ENCODE peak calls at places on chromosomes 11 and 22, in nine cellular contexts. N is activated CD4-positive, alpha-beta T cell treated with anti-CD3 and anti-CD28 coated beads for 24 hours; T is AG20443; P is sigmoid colon; H is cortex of kidney; E is activated T-cell treated with anti-CD3 and anti-CD28 coated beads for 1 hour; S is C1 segment of cervical spinal cord; F is stimulated activated effector memory CD8-positive, alpha-beta T cell treated with anti-CD3 and anti-CD28 coated beads, Interleukin-12 subunit alpha, Interleukin-12 subunit beta, amount 100 ng/mL, for 72 hours; R is cardiac muscle cell. U is an unnamed sample.

GRCh38 chr11:27233654-27234042 is 129.4 kb downstream of the CCDC34 start:
- DNase-seq in N (no peak), T (peak; percentile 28), P (no peak), H (no peak), E (no peak), S (no peak), F (no peak), R (no peak), U (no peak)

GRCh38 chr22:19766506-19767426 is 6.2 kb downstream of the TBX1 start:
- DNase-seq in N (peak; percentile 33), T (peak; percentile 46), P (no peak), H (no peak), E (peak; percentile 19), S (no peak), F (peak; percentile 74), R (peak; percentile 22), U (peak; percentile 62)

GRCh38 chr11:79007811-79008294 is 433.0 kb downstream of the TENM4 start:
- DNase-seq in N (no peak), T (no peak), P (no peak), H (no peak), E (no peak), S (no peak), F (no peak), R (no peak), U (peak; percentile 48)

GRCh38 chr11:60018058-60018457 is 1.1 kb downstream of the OOSP4B start:
- DNase-seq in N (no peak), T (no peak), P (no peak), H (no peak), E (no peak), S (no peak), F (no peak), R (no peak), U (no peak)

GRCh38 chr11:63762662-63763505 is 5.7 kb downstream of the ZFTA start:
- DNase-seq in N (no peak), T (no peak), P (peak; percentile 85), H (no peak), E (no peak), S (peak; percentile 19), F (no peak), R (peak; percentile 71), U (no peak)

GRCh38 chr11:16986434-16987204 is 27.6 kb downstream of the PLEKHA7 start:
- DNase-seq in N (peak; percentile 31), T (no peak), P (no peak), H (no peak), E (peak; percentile 1), S (no peak), F (peak; percentile 59), R (peak; percentile 48), U (no peak)

GRCh38 chr11:86818466-86819282 is 18.3 kb downstream of the PRSS23 start:
- DNase-seq in N (no peak), T (peak; percentile 67), P (no peak), H (no peak), E (no peak), S (peak; percentile 6), F (no peak), R (peak; percentile 85), U (no peak)

GRCh38 chr11:27912916-27913315 is 195.0 kb downstream of the KIF18A start:
- DNase-seq in N (no peak), T (no peak), P (no peak), H (no peak), E (no peak), S (no peak), F (no peak), R (peak; percentile 12), U (no peak)

GRCh38 chr11:117535201-117535869 is 207.7 kb downstream of the CEP164 start:
- DNase-seq in N (no peak), T (no peak), P (peak; percentile 78), H (no peak), E (no peak), S (peak; percentile 86), F (no peak), R (no peak), U (peak; percentile 64)

GRCh38 chr11:126764221-126764620 is 236.3 kb downstream of the KIRREL3 start:
- DNase-seq in N (no peak), T (peak; percentile 18), P (no peak), H (no peak), E (no peak), S (no peak), F (no peak), R (no peak), U (no peak)

GRCh38 chr11:61362542-61362875 is 335 bp downstream of the TMEM138 start:
- DNase-seq in N (no peak), T (peak; percentile 64), P (no peak), H (no peak), E (peak; percentile 15), S (no peak), F (no peak), R (peak; percentile 67), U (no peak)

GRCh38 chr11:14969922-14970323 is 2.2 kb downstream of the CALCA start:
- DNase-seq in N (peak; percentile 69), T (no peak), P (no peak), H (no peak), E (peak; percentile 13), S (no peak), F (peak; percentile 85), R (peak; percentile 33), U (no peak)

GRCh38 chr22:40178417-40179409 is 988 bp downstream of the TNRC6B start:
- DNase-seq in N (peak; percentile 21), T (no peak), P (no peak), H (no peak), E (peak; percentile 35), S (peak; percentile 17), F (peak; percentile 64), R (peak; percentile 59), U (no peak)

GRCh38 chr11:97964332-97965004 is 1056.3 kb upstream of the CNTN5 start:
- DNase-seq in N (no peak), T (no peak), P (no peak), H (no peak), E (no peak), S (no peak), F (no peak), R (no peak), U (no peak)

GRCh38 chr11:26599421-26599820 is 27.4 kb upstream of the MUC15 start:
- DNase-seq in N (no peak), T (peak; percentile 57), P (no peak), H (no peak), E (no peak), S (no peak), F (no peak), R (peak; percentile 49), U (no peak)

GRCh38 chr22:21832291-21833290 is 34.9 kb downstream of the MAPK1 start:
- DNase-seq in N (no peak), T (peak; percentile 48), P (no peak), H (no peak), E (no peak), S (no peak), F (no peak), R (peak; percentile 24), U (no peak)

GRCh38 chr22:30005213-30005857 is 74.9 kb upstream of the HORMAD2 start:
- DNase-seq in N (peak; percentile 54), T (peak; percentile 78), P (peak; percentile 81), H (no peak), E (peak; percentile 44), S (peak; percentile 28), F (peak; percentile 80), R (peak; percentile 80), U (peak; percentile 83)

GRCh38 chr11:62593434-62594044 is 2.2 kb upstream of the TUT1 start:
- DNase-seq in N (peak; percentile 65), T (peak; percentile 69), P (peak; percentile 90), H (no peak), E (peak; percentile 70), S (peak; percentile 34), F (peak; percentile 86), R (peak; percentile 86), U (peak; percentile 89)

GRCh38 chr11:29538339-29539036 is 478.3 kb downstream of the KCNA4 start:
- DNase-seq in N (no peak), T (no peak), P (no peak), H (no peak), E (no peak), S (no peak), F (no peak), R (no peak), U (no peak)

GRCh38 chr22:31451709-31452571 is 37.7 kb downstream of the EIF4ENIF1 start:
- DNase-seq in N (no peak), T (peak; percentile 68), P (no peak), H (no peak), E (no peak), S (no peak), F (no peak), R (peak; percentile 69), U (no peak)

GRCh38 chr11:46905806-46906205 is 12.5 kb downstream of the LRP4 start:
- DNase-seq in N (no peak), T (no peak), P (no peak), H (no peak), E (no peak), S (no peak), F (no peak), R (no peak), U (no peak)

GRCh38 chr11:57343825-57344224 is 5.7 kb downstream of the P2RX3 start:
- DNase-seq in N (no peak), T (no peak), P (no peak), H (no peak), E (no peak), S (no peak), F (no peak), R (no peak), U (no peak)

GRCh38 chr11:90407350-90407749 is 184.5 kb upstream of the CHORDC1 start:
- DNase-seq in N (no peak), T (no peak), P (no peak), H (no peak), E (no peak), S (no peak), F (no peak), R (no peak), U (no peak)

GRCh38 chr11:69377029-69377952 is 83.3 kb downstream of the MYEOV start:
- DNase-seq in N (no peak), T (no peak), P (no peak), H (no peak), E (no peak), S (no peak), F (no peak), R (no peak), U (no peak)

GRCh38 chr22:33539902-33540751 is 380.1 kb downstream of the LARGE1 start:
- DNase-seq in N (no peak), T (peak; percentile 39), P (peak; percentile 90), H (no peak), E (no peak), S (no peak), F (no peak), R (no peak), U (peak; percentile 73)

GRCh38 chr22:30755760-30756124 is 61.1 kb downstream of the OSBP2 start:
- DNase-seq in N (no peak), T (no peak), P (no peak), H (no peak), E (no peak), S (no peak), F (no peak), R (no peak), U (no peak)

GRCh38 chr22:43427296-43428004 is 15.6 kb downstream of the MPPED1 start:
- DNase-seq in N (no peak), T (no peak), P (no peak), H (no peak), E (no peak), S (no peak), F (no peak), R (no peak), U (no peak)

GRCh38 chr11:36619502-36619901 is 21.5 kb upstream of the RAG2 start:
- DNase-seq in N (no peak), T (no peak), P (no peak), H (no peak), E (no peak), S (no peak), F (no peak), R (peak; percentile 27), U (no peak)

GRCh38 chr11:17918049-17918605 is 94.7 kb downstream of the SERGEF start:
- DNase-seq in N (no peak), T (no peak), P (no peak), H (no peak), E (no peak), S (no peak), F (no peak), R (no peak), U (no peak)

GRCh38 chr11:68036141-68036716 is 2.6 kb upstream of the TCIRG1 start:
- DNase-seq in N (no peak), T (no peak), P (peak; percentile 73), H (no peak), E (no peak), S (no peak), F (no peak), R (no peak), U (no peak)

GRCh38 chr11:45156201-45156600 is 9.8 kb downstream of the PRDM11 start:
- DNase-seq in N (no peak), T (no peak), P (peak; percentile 63), H (no peak), E (no peak), S (no peak), F (no peak), R (no peak), U (no peak)